ENCODE peak calls at places on chromosomes 3 and 15, in four cellular contexts. E is HepG2, G is K562, C is WTC11. S is an unnamed sample.

GRCh38 chr15:67183443-67184169 is 70.9 kb downstream of the AAGAB start:
- DNase-seq in E (peak; percentile 84), C (no peak), G (no peak), S (no peak)

GRCh38 chr15:64695571-64695992 is 79.8 kb downstream of the RBPMS2 start:
- DNase-seq in C (no peak), G (peak; percentile 79), E (no peak), S (no peak)

GRCh38 chr3:171393032-171393744 is 67.0 kb downstream of the TNIK start:
- DNase-seq in G (no peak), E (peak; percentile 39), C (peak; percentile 42), S (no peak)

GRCh38 chr3:159634414-159634813 is 354.2 kb upstream of the IL12A start:
- DNase-seq in E (no peak), C (no peak), G (no peak), S (no peak)

GRCh38 chr3:75001330-75001729 is 386.9 kb upstream of the CNTN3 start:
- DNase-seq in G (no peak), C (no peak), E (peak; percentile 1), S (no peak)

GRCh38 chr3:183278479-183279088 is 25.5 kb downstream of the B3GNT5 start:
- DNase-seq in G (no peak), E (no peak), C (no peak), S (no peak)

GRCh38 chr15:92164327-92165000 is 229.2 kb upstream of the ST8SIA2 start:
- DNase-seq in G (no peak), C (no peak), E (peak; percentile 88), S (no peak)

GRCh38 chr3:113825090-113825489 is 13.5 kb upstream of the GRAMD1C start:
- DNase-seq in E (no peak), G (peak; percentile 10), C (no peak), S (peak; percentile 86)

GRCh38 chr3:38115645-38116427 is 21.1 kb downstream of the ACAA1 start:
- DNase-seq in C (peak; percentile 6), E (no peak), G (no peak), S (no peak)

GRCh38 chr3:43958005-43958770 is 267.4 kb downstream of the ABHD5 start:
- DNase-seq in G (no peak), C (no peak), E (no peak), S (no peak)

GRCh38 chr3:9231006-9231405 is 18.4 kb downstream of the SRGAP3 start:
- DNase-seq in E (no peak), G (no peak), C (no peak), S (no peak)

GRCh38 chr3:121269389-121269788 is 276.4 kb downstream of the POLQ start:
- DNase-seq in E (no peak), G (no peak), C (no peak), S (no peak)

GRCh38 chr3:64651791-64652241 is 36.0 kb downstream of the ADAMTS9 start:
- DNase-seq in C (no peak), G (no peak), E (no peak), S (no peak)

GRCh38 chr3:127136024-127136600 is 56.8 kb upstream of the PRR23E start:
- DNase-seq in C (no peak), E (no peak), G (no peak), S (no peak)

GRCh38 chr15:65326109-65326508 is 21.6 kb downstream of the RNU5B-1 start:
- DNase-seq in E (no peak), G (no peak), C (peak; percentile 52), S (no peak)

GRCh38 chr3:191350389-191351090 is 20.2 kb upstream of the UTS2B start:
- DNase-seq in C (no peak), G (no peak), E (no peak), S (no peak)

GRCh38 chr3:39850707-39851014 is 41.3 kb downstream of the MYRIP start:
- DNase-seq in E (no peak), G (no peak), C (no peak), S (no peak)

GRCh38 chr3:51568978-51569377 is 30.5 kb downstream of the RAD54L2 start:
- DNase-seq in C (no peak), G (no peak), E (no peak), S (no peak)

GRCh38 chr3:25573386-25574171 is 91.1 kb downstream of the TOP2B start:
- DNase-seq in E (no peak), C (no peak), G (no peak), S (no peak)

GRCh38 chr15:73386886-73387506 is 18.2 kb upstream of the HCN4 start:
- DNase-seq in E (no peak), C (peak; percentile 31), G (no peak), S (no peak)

GRCh38 chr3:136836511-136837156 is 17.7 kb downstream of the SLC35G2 start:
- DNase-seq in C (no peak), G (no peak), E (no peak), S (no peak)

GRCh38 chr3:112378989-112379692 is 46.2 kb downstream of the CD200 start:
- DNase-seq in E (no peak), C (no peak), G (no peak), S (no peak)

GRCh38 chr3:89851974-89852621 is 744.7 kb downstream of the EPHA3 start:
- DNase-seq in G (no peak), E (peak; percentile 36), C (peak; percentile 86), S (no peak)

GRCh38 chr3:62095756-62096155 is 277.6 kb downstream of the FEZF2 start:
- DNase-seq in E (no peak), C (no peak), G (no peak), S (no peak)

GRCh38 chr3:118886708-118887107 is 147.9 kb downstream of the IGSF11 start:
- DNase-seq in E (no peak), G (no peak), C (no peak), S (no peak)

GRCh38 chr3:195081242-195081963 is 189.6 kb downstream of the XXYLT1 start:
- DNase-seq in E (no peak), C (no peak), G (no peak), S (no peak)

GRCh38 chr15:100931143-100931890 is 12.2 kb downstream of the LRRK1 start:
- DNase-seq in E (no peak), C (no peak), G (no peak), S (no peak)

GRCh38 chr3:12507871-12508281 is 23.6 kb downstream of the TSEN2 start:
- DNase-seq in G (no peak), C (no peak), E (no peak), S (no peak)

GRCh38 chr3:12512534-12513101 is 28.3 kb downstream of the TSEN2 start:
- DNase-seq in G (no peak), E (no peak), C (no peak), S (no peak)

GRCh38 chr3:12506201-12506600 is 21.9 kb downstream of the TSEN2 start:
- DNase-seq in G (no peak), E (no peak), C (no peak), S (no peak)

GRCh38 chr3:12509466-12509865 is 25.2 kb downstream of the TSEN2 start:
- DNase-seq in C (no peak), E (no peak), G (no peak), S (no peak)

DNA sequence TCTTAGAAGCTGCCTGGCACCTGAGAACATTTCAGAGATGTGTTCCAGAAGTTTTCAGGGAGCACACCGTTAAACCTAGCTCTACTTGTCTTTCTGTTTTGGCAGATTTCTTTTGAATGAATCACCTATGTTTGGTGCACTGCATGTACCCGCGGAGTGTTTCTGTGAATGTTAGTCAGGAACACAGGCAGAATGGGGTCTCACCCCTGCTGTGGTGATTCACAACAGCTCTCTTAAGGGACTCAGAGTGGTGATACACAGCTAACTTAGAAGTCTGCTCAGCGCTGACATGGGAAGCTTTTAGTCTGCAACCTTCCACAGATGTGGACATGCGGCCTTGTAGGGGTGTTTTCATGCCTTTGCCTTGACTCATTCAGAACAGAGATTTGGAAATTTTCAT is 24.0 kb downstream of the TSEN2 start:
- DNase-seq in G (no peak), C (no peak), E (no peak), S (no peak)
- TF ChIP-seq ETV6 in G (no peak), C (no peak), E (no peak), S (no peak)

DNA sequence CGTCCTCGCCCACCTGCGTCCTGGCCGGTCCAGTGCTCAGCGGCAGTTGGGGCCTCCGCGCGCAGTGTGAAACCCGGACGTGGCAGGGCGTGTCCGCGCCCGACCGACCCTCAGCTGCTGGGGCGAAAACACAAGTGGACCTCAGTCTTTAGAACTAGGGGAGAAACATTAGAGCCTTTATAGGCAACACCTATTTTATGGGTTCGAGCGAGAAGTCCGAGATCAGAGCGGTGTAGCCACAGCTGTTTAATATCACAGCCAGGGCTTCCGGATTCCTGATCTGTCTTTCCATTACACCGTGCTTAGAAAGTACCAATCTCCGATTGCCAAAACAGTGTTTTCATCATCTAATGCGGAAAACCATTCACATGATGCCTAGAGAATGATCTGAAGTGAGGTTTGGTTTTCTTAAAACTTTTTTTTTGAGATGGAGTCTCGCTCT is 516 bp downstream of the RAD51 start:
- DNase-seq in E (peak; percentile 4), G (peak; percentile 46), C (no peak), S (no peak)
- TF ChIP-seq ETV6 in E (no peak), G (no peak), C (no peak), S (no peak)

DNA sequence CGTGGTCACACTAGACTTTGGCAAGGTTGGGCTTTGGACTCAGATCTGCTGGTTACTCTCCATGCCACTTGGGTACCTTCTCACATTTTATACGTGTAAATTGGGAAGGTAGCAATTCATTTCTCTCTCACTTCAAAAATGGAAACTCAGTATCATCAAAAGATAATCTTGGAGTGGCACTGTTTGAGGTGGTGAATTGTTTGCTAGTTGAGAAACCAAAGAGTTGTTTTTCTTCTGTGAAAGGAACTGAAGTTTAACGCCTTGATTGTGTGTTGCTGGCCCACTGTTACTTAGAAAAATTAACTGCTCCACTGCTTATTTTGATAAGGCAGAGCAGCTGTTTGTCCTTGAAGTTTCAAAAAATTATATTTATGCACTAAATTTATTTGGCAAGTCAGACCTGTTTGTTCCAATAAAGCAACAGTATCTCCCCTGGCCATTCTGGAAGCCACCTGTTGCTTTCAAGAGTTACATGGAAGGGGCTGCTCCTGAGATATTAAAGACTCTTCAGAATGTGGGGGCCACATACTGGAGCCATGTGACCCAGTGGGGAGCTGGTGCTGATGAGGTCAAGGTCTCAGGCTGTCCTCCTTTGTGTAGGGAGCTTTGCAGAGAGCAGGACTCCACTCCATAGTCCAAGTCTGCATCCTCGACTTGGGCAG is 16.2 kb downstream of the PLCL2 start:
- DNase-seq in E (no peak), C (no peak), G (no peak), S (no peak)
- TF ChIP-seq ETV6 in E (no peak), C (no peak), G (no peak), S (no peak)

DNA sequence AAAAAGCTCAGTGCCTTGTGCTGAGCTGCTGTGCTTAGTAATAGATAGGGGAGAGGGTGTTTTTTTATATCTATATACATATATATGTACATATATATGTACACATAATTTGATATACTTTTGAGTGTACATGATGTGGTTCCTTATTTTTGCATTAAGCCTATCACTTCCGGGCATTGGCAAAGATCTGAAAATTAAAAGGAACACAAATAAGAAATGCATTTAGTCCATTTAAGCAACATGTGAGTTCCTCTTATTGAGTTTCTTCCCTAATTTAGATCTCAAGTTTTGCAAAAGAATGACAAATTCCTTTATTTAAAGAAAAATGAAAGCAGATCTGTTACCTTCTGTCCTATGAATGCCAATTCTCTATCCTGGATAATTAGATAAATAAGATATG is 435.1 kb downstream of the LPP start:
- DNase-seq in E (no peak), G (no peak), C (no peak), S (no peak)
- TF ChIP-seq ETV6 in E (no peak), G (no peak), C (no peak), S (no peak)

GRCh38 chr3:99960123-99960878 is 142.6 kb downstream of the CMSS1 start:
- DNase-seq in E (no peak), G (no peak), C (no peak), S (no peak)
- TF ChIP-seq ETV6 in E (no peak), G (no peak), C (no peak), S (no peak)

GRCh38 chr3:96449341-96449740 is 365.1 kb upstream of the EPHA6 start:
- DNase-seq in E (no peak), G (no peak), C (no peak), S (no peak)
- TF ChIP-seq ETV6 in E (no peak), G (no peak), C (no peak), S (no peak)

S was measured in GM12878.